ENCODE peak calls at places on chromosome 22, in nine cellular contexts. M, O, V, J, B, Z, I, P and Y are unnamed samples.

GRCh38 chr22:49548356-49549202 is 279.1 kb downstream of the BRD1 start:
- DNase-seq in M (no peak), O (no peak), V (no peak), J (no peak), B (no peak), Z (no peak), I (no peak), P (no peak), Y (peak)

GRCh38 chr22:37904572-37905533 is 1.2 kb upstream of the MICALL1 start:
- DNase-seq in M (peak), O (peak), V (peak), J (peak), B (peak), Z (peak), I (peak), P (peak), Y (peak)

GRCh38 chr22:46525681-46526483 is 11.5 kb downstream of the CELSR1 start:
- DNase-seq in M (no peak), O (no peak), V (peak), J (no peak), B (no peak), Z (no peak), I (no peak), P (no peak), Y (no peak)

GRCh38 chr22:47167056-47167455 is 404.6 kb downstream of the TBC1D22A start:
- DNase-seq in M (no peak), O (no peak), V (no peak), J (no peak), B (no peak), Z (no peak), I (no peak), P (no peak), Y (no peak)

GRCh38 chr22:40023226-40023925 is 28.6 kb downstream of the FAM83F start:
- DNase-seq in M (no peak), O (no peak), V (no peak), J (no peak), B (no peak), Z (no peak), I (no peak), P (no peak), Y (no peak)

GRCh38 chr22:36406139-36406538 is 18.4 kb upstream of the MYH9 start:
- DNase-seq in M (no peak), O (no peak), V (no peak), J (no peak), B (no peak), Z (no peak), I (no peak), P (no peak), Y (no peak)

GRCh38 chr22:43968614-43969013 is 13.4 kb downstream of the SAMM50 start:
- DNase-seq in M (no peak), O (no peak), V (no peak), J (no peak), B (no peak), Z (no peak), I (no peak), P (no peak), Y (no peak)

GRCh38 chr22:42080287-42080686 is 787 bp downstream of the SMDT1 start:
- DNase-seq in M (no peak), O (peak), V (no peak), J (peak), B (peak), Z (peak), I (no peak), P (peak), Y (no peak)

GRCh38 chr22:35074583-35074982 is 8.6 kb downstream of the ISX start:
- DNase-seq in M (no peak), O (no peak), V (no peak), J (no peak), B (no peak), Z (no peak), I (no peak), P (no peak), Y (no peak)

GRCh38 chr22:36838119-36839030 is 21.5 kb upstream of the PVALB start:
- DNase-seq in M (no peak), O (no peak), V (no peak), J (no peak), B (no peak), Z (no peak), I (no peak), P (no peak), Y (no peak)

GRCh38 chr22:24894220-24894975 is 52.1 kb downstream of the LHFPL7 start:
- DNase-seq in M (peak), O (peak), V (peak), J (peak), B (peak), Z (peak), I (peak), P (peak), Y (peak)

GRCh38 chr22:36331912-36332622 is 55.7 kb downstream of the MYH9 start:
- DNase-seq in M (no peak), O (peak), V (peak), J (peak), B (no peak), Z (no peak), I (peak), P (peak), Y (peak)

GRCh38 chr22:40534379-40535188 is 101.9 kb downstream of the MRTFA start:
- DNase-seq in M (no peak), O (no peak), V (no peak), J (peak), B (no peak), Z (peak), I (no peak), P (peak), Y (no peak)

GRCh38 chr22:50016308-50016987 is 3.9 kb upstream of the IL17REL start:
- DNase-seq in M (no peak), O (peak), V (no peak), J (no peak), B (no peak), Z (no peak), I (no peak), P (no peak), Y (no peak)

GRCh38 chr22:49216579-49216978 is 611.1 kb downstream of the BRD1 start:
- DNase-seq in M (no peak), O (no peak), V (peak), J (no peak), B (no peak), Z (no peak), I (no peak), P (no peak), Y (no peak)

GRCh38 chr22:17948101-17948500 is 76.3 kb downstream of the MICAL3 start:
- DNase-seq in M (no peak), O (no peak), V (no peak), J (no peak), B (no peak), Z (no peak), I (no peak), P (no peak), Y (no peak)

GRCh38 chr22:17945156-17945850 is 79.1 kb downstream of the MICAL3 start:
- DNase-seq in M (no peak), O (peak), V (no peak), J (no peak), B (no peak), Z (no peak), I (no peak), P (no peak), Y (no peak)

GRCh38 chr22:17944205-17944725 is 80.1 kb downstream of the MICAL3 start:
- DNase-seq in M (no peak), O (no peak), V (no peak), J (no peak), B (no peak), Z (no peak), I (no peak), P (no peak), Y (no peak)

GRCh38 chr22:17946691-17947367 is 77.5 kb downstream of the MICAL3 start:
- DNase-seq in M (no peak), O (no peak), V (no peak), J (no peak), B (peak), Z (no peak), I (no peak), P (no peak), Y (no peak)

GRCh38 chr22:17945851-17946690 is 78.3 kb downstream of the MICAL3 start:
- DNase-seq in M (no peak), O (no peak), V (no peak), J (no peak), B (no peak), Z (no peak), I (no peak), P (no peak), Y (peak)
- TF ChIP-seq CTCF in M (no peak), O (no peak), V (no peak), J (no peak), B (no peak), Z (no peak), I (no peak), P (no peak), Y (peak)

DNA sequence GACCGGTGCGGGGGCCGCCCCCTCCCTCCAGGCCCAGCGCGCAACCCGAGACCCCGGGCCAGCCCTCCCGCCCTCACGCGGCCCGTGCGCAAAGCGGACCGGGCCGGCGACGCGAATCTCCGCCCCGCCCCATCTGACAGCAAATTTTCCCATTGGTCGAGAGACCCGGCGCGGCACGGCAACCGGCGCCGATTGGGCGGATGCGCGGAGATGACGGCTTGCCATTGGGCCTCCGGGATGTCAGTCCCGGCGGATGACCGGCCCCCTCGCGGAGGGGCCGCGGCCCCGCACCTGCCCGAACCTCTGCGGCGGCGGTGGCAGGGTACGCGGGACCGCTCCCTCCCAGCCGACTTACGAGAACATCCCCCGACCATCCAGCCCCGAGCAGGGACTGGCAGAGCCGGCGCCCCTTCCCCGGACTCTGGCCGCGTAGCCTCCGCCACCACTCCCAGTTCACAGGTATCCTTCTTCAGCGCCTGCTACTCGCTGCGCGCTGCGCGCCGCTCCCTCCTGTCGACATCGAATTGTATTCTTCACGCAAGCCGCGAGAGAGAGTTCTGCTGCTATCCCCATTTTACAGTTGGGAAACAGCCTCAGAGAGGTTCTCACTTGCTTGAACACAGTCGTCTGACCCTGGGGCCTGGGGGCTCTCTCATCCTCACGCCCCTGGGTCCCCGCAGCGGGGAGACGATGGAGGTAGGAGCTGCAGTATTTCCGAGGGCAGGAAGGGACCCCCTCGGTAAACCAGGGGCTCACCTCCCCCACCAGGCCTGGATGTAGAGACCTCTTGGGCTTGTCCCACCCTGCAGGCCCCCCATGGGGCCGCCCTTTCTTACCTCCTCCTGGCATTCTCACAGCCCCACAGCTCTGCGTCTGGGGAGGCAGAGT is at the start of gene ARVCF:
- DNase-seq in M (peak), O (peak), V (peak), J (peak), B (peak), Z (peak), I (peak), P (peak), Y (peak)
- H3K4me3 ChIP-seq in M (peak), O (peak), V (peak), J (peak), B (peak), Z (peak), I (peak), P (peak), Y (peak)

DNA sequence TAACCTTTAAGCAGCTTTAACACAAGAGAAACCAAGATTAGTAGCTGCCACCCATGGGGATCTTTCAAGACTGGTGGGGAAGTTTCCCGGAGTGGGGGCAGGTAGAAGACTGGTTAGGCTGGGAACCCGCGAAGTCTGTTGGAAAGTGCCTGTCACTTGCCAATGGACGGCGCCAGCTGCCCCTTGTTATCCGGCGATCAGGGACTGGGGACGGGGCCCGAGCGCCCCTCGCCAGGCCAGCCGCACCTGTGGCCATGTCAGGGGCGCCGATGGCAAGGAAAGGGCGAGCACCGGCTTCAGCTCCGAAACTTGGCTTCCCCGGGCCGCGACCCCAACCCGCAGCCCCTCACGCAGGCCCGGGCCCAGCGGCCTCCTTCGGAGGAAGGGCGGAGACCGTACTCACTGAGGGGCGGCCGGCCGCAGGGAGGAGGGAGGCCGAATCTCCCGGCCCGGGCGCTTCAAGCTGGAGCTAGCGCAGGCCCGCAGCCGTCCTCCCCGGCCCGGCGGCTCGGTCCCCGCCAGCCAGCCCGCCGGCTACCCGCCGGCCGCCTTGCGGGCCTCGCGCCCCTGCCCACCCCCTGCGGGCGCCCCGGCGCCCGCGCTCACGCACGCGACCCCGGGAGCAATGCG is 539 bp downstream of the EIF4ENIF1 start:
- DNase-seq in M (no peak), O (peak), V (peak), J (peak), B (peak), Z (peak), I (peak), P (peak), Y (peak)
- TF ChIP-seq CTCF in M (no peak), O (no peak), V (no peak), J (no peak), B (no peak), Z (no peak), I (no peak), P (no peak), Y (peak)

GRCh38 chr22:17997456-17997855 is 26.9 kb downstream of the MICAL3 start:
- DNase-seq in M (no peak), O (no peak), V (no peak), J (no peak), B (no peak), Z (peak), I (no peak), P (peak), Y (no peak)
- H3K4me3 ChIP-seq in M (no peak), O (no peak), V (no peak), J (no peak), B (no peak), Z (no peak), I (no peak), P (no peak), Y (no peak)

DNA sequence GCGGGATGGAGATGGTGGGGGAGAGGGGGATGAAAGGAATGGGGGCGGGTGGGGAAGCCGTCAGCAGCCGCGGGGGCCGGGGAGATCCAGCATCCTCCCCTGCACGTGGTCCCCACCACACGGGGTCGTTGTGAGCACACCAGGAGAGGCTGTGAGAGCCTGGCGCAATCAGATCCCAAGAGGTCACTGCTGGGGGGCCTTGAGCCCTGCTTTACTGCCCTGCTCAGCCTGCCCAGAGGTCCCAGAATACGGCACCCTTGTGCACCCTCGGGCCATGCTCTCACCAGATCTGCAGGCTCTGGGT is 7.4 kb downstream of the CABP7 start:
- DNase-seq in M (no peak), O (peak), V (no peak), J (peak), B (peak), Z (no peak), I (peak), P (no peak), Y (peak)
- TF ChIP-seq CTCF in M (no peak), O (peak), V (no peak), J (peak), B (peak), Z (peak), I (peak), P (peak), Y (peak)

DNA sequence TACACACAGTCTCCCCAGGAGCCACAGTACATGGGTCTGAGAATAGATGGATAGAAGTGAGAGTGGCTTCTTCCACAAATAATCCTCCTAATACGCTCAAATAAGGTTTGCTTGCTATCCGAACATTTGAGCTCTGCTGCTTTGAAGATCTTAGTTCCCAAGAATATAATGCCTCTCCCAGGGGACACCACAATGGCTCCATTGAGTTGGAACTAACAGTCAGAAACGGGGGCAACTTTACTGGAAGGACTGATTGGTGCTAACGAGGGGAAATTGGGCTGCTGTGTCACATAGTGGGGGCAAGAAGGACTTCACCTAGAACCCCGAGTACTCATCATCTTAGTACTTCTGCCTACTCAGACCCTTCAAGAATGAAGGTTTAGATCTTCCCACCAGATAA is 66.2 kb downstream of the IGLL5 start:
- DNase-seq in M (no peak), O (no peak), V (no peak), J (no peak), B (no peak), Z (no peak), I (no peak), P (no peak), Y (no peak)
- H3K4me3 ChIP-seq in M (no peak), O (no peak), V (no peak), J (no peak), B (no peak), Z (no peak), I (no peak), P (no peak), Y (no peak)

GRCh38 chr22:30326704-30327362 is at the start of gene TBC1D10A:
- DNase-seq in M (peak), O (peak), V (peak), J (peak), B (peak), Z (peak), I (peak), P (peak), Y (peak)

GRCh38 chr22:30325724-30326703 is 727 bp downstream of the TBC1D10A start:
- DNase-seq in M (no peak), O (peak), V (peak), J (no peak), B (peak), Z (no peak), I (peak), P (no peak), Y (peak)

GRCh38 chr22:30328466-30329049 is 1.8 kb upstream of the TBC1D10A start:
- DNase-seq in M (no peak), O (no peak), V (no peak), J (no peak), B (peak), Z (no peak), I (no peak), P (peak), Y (no peak)

GRCh38 chr22:30325065-30325720 is 1.5 kb downstream of the TBC1D10A start:
- DNase-seq in M (no peak), O (peak), V (no peak), J (peak), B (peak), Z (peak), I (peak), P (peak), Y (peak)

DNA sequence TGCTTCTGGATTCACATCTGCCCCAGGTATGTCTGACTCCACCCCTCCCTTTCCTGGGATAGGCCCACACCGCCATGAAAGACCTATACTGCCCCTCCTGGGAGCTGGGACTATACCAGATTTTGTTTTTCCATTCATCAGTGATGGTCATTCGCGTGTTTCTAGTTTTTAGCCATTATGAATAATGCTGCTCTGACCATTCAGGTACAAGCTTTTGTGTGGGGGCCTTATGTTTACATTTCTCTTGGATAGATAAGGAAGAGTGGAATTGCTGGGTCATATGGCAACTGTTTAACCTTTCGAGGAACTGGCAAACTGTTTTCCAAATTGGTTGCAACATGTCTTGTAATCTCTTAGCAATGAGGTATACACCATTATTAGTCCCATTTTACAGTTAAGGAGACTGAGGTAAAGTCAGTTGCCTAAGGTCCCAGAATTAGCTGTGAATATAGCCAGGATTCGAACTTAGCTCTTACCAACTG is 1.2 kb upstream of the TBC1D10A start:
- DNase-seq in M (peak), O (peak), V (no peak), J (no peak), B (no peak), Z (no peak), I (no peak), P (no peak), Y (peak)
- TF ChIP-seq CTCF in M (peak), O (no peak), V (no peak), J (no peak), B (no peak), Z (peak), I (no peak), P (no peak), Y (no peak)

DNA sequence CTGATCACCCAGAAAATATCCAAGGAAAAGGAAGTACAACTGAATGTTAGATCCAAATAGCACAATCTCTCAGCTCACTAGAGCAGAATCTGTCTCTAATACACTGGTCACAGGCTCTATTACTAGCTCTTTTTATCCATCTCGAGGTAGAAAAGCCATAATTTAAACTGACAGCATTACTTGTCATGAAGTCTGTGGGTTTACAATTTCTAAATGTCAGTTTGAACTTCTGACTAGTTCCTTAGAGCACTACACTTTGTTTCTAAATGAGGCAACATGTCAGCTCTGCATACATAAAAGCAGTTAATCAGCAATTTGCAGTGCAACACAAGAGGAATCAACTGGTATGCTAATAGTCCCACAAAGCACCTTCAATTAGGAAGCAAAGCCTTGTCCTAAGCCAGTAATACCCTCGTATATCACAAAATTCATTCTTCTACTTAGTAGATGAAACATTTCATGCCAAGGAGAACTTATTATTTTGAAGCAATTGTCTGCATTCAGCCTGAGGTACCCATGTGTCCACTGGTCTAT is 321.3 kb downstream of the TTC28 start:
- DNase-seq in M (no peak), O (no peak), V (no peak), J (no peak), B (no peak), Z (no peak), I (no peak), P (no peak), Y (no peak)
- H3K4me3 ChIP-seq in M (no peak), O (no peak), V (no peak), J (no peak), B (no peak), Z (no peak), I (no peak), P (no peak), Y (no peak)

GRCh38 chr22:26168934-26169311 is 339 bp upstream of the SEZ6L start:
- DNase-seq in M (no peak), O (no peak), V (no peak), J (no peak), B (no peak), Z (no peak), I (no peak), P (peak), Y (peak)
- TF ChIP-seq CTCF in M (no peak), O (no peak), V (no peak), J (no peak), B (no peak), Z (no peak), I (no peak), P (no peak), Y (no peak)

GRCh38 chr22:29581799-29582198 is 886 bp upstream of the NIPSNAP1 start:
- DNase-seq in M (no peak), O (peak), V (peak), J (no peak), B (no peak), Z (no peak), I (no peak), P (no peak), Y (no peak)
- H3K4me3 ChIP-seq in M (peak), O (no peak), V (no peak), J (no peak), B (no peak), Z (no peak), I (no peak), P (peak), Y (no peak)